ENCODE peak calls at places on chromosomes 12 and 14, in five cellular contexts. K, B, M, I and D are unnamed samples.

GRCh38 chr12:132285991-132286681 is 43.3 kb downstream of the GALNT9 start:
- DNase-seq in K (peak), B (peak), I (no peak), M (no peak), D (peak)

GRCh38 chr12:111313833-111314259 is 55.0 kb downstream of the PHETA1 start:
- DNase-seq in M (peak), I (peak), K (peak), B (peak), D (peak)

GRCh38 chr14:95255013-95255412 is 64.7 kb downstream of the CLMN start:
- DNase-seq in B (no peak), I (no peak), M (no peak), K (no peak), D (no peak)

GRCh38 chr12:27566159-27566558 is 42.2 kb downstream of the PPFIBP1 start:
- DNase-seq in B (peak), I (no peak), M (peak), K (no peak), D (no peak)

GRCh38 chr12:57454566-57455373 is at the start of gene INHBE:
- DNase-seq in I (no peak), M (peak), B (peak), K (peak), D (no peak)

GRCh38 chr12:112992541-112993398 is 14.5 kb downstream of the OAS2 start:
- DNase-seq in I (peak), B (peak), M (peak), K (no peak), D (peak)

GRCh38 chr14:77031680-77032482 is 3.4 kb upstream of the IRF2BPL start:
- DNase-seq in M (peak), K (no peak), B (peak), I (no peak), D (no peak)

GRCh38 chr14:95510804-95511203 is 5.6 kb downstream of the SYNE3 start:
- DNase-seq in B (no peak), I (no peak), M (no peak), K (no peak), D (no peak)

GRCh38 chr12:112140728-112141127 is 15.4 kb downstream of the TRAFD1 start:
- DNase-seq in I (no peak), B (no peak), M (peak), K (no peak), D (no peak)

GRCh38 chr14:57199911-57200310 is 68.8 kb downstream of the EXOC5 start:
- DNase-seq in I (no peak), K (no peak), B (peak), M (no peak), D (no peak)

GRCh38 chr12:43898474-43898873 is 62.6 kb downstream of the TMEM117 start:
- DNase-seq in B (no peak), M (no peak), I (no peak), K (no peak), D (no peak)

GRCh38 chr14:91369628-91370445 is 47.8 kb downstream of the CCDC88C start:
- DNase-seq in M (no peak), K (no peak), I (no peak), B (peak), D (no peak)

GRCh38 chr12:108642899-108643654 is 9.4 kb upstream of the SELPLG start:
- DNase-seq in B (no peak), K (no peak), M (no peak), I (no peak), D (no peak)

GRCh38 chr14:74500417-74501134 is 7.0 kb downstream of the ISCA2 start:
- DNase-seq in I (no peak), K (peak), B (no peak), M (no peak), D (no peak)

GRCh38 chr12:82574191-82574590 is 112.5 kb upstream of the TMTC2 start:
- DNase-seq in B (no peak), I (no peak), M (no peak), K (no peak), D (no peak)

GRCh38 chr12:12190087-12190809 is 76.6 kb downstream of the LRP6 start:
- DNase-seq in K (no peak), M (no peak), I (no peak), B (no peak), D (no peak)

GRCh38 chr12:89278862-89279261 is 73.4 kb downstream of the DUSP6 start:
- DNase-seq in M (no peak), K (no peak), I (no peak), B (no peak), D (no peak)

GRCh38 chr14:38363217-38363616 is 107.3 kb upstream of the CLEC14A start:
- DNase-seq in K (no peak), M (no peak), B (no peak), I (no peak), D (no peak)